ENCODE peak calls at places on chromosomes 2 and 18, in six cellular contexts. X, I, W, D, C and L are unnamed samples.

GRCh38 chr2:105924932-105925331 is 180.2 kb downstream of the NCK2 start:
- DNase-seq in W (no peak), D (no peak), X (no peak), I (no peak), C (no peak), L (no peak)

GRCh38 chr18:5661179-5661578 is 117.4 kb upstream of the EPB41L3 start:
- DNase-seq in C (no peak), W (no peak), D (no peak), X (no peak), I (peak; percentile 4), L (no peak)

GRCh38 chr18:75141734-75142133 is 67.2 kb downstream of the PTGR3 start:
- DNase-seq in W (no peak), X (no peak), C (peak; percentile 13), D (no peak), I (no peak), L (no peak)

GRCh38 chr2:71796174-71796592 is 342.8 kb downstream of the DYSF start:
- DNase-seq in X (no peak), D (no peak), C (no peak), I (peak; percentile 81), W (peak; percentile 35), L (no peak)

GRCh38 chr2:72034353-72035095 is 113.1 kb downstream of the CYP26B1 start:
- DNase-seq in W (no peak), C (no peak), D (no peak), X (no peak), I (no peak), L (no peak)

GRCh38 chr18:12345491-12346239 is 31.4 kb downstream of the AFG3L2 start:
- DNase-seq in C (no peak), W (no peak), X (no peak), D (no peak), I (no peak), L (no peak)

GRCh38 chr2:95043300-95043786 is 17.8 kb downstream of the MAL start:
- DNase-seq in I (peak; percentile 33), X (no peak), D (no peak), W (no peak), C (no peak), L (no peak)

GRCh38 chr2:68110102-68110501 is 47.3 kb upstream of the C1D start:
- DNase-seq in W (no peak), I (no peak), C (no peak), X (no peak), D (no peak), L (no peak)

GRCh38 chr2:66729391-66729790 is 294.5 kb downstream of the MEIS1 start:
- DNase-seq in X (no peak), I (no peak), C (no peak), W (no peak), D (no peak), L (no peak)

GRCh38 chr2:239871481-239872435 is 153.4 kb downstream of the NDUFA10 start:
- DNase-seq in W (no peak), D (no peak), C (no peak), I (no peak), X (no peak), L (no peak)

GRCh38 chr18:74222710-74223497 is 68.9 kb downstream of the CYB5A start:
- DNase-seq in X (no peak), D (no peak), C (no peak), W (no peak), I (no peak), L (no peak)

GRCh38 chr18:55856191-55856590 is 268.2 kb upstream of the TCF4 start:
- DNase-seq in X (no peak), W (no peak), I (peak; percentile 98), D (no peak), C (no peak), L (no peak)

GRCh38 chr2:144288428-144288827 is 231.5 kb downstream of the ZEB2 start:
- DNase-seq in D (no peak), X (no peak), C (no peak), W (no peak), I (peak; percentile 22), L (no peak)

GRCh38 chr2:178190938-178191910 is 3.1 kb upstream of the OSBPL6 start:
- DNase-seq in X (no peak), W (no peak), I (peak; percentile 29), D (no peak), C (no peak), L (no peak)

GRCh38 chr2:24365826-24366225 is 5.5 kb upstream of the ITSN2 start:
- DNase-seq in C (no peak), X (no peak), I (no peak), D (no peak), W (no peak), L (no peak)